ENCODE peak calls at places on chromosome 5, in six cellular contexts. Q is IMR-90; O is activated naive CD8-positive, alpha-beta T cell treated with anti-CD3 and anti-CD28 coated beads, Interleukin-2, amount 50 U/mL, for 24 hours; E is activated effector memory CD4-positive, alpha-beta T cell treated with Interleukin-2 at 50 U/mL for 16 hours; K is Caki2; J is T-helper 1 cell. D is an unnamed sample.

GRCh38 chr5:90221947-90222346 is 187.6 kb downstream of the CETN3 start:
- DNase-seq in E (no peak), K (no peak), O (no peak), Q (peak; percentile 16), J (no peak), D (no peak)

GRCh38 chr5:5335708-5336211 is 86.7 kb upstream of the ICE1 start:
- DNase-seq in K (peak; percentile 99), O (no peak), Q (peak; percentile 29), J (no peak), E (no peak), D (no peak)

GRCh38 chr5:130189961-130190360 is 285.7 kb downstream of the CHSY3 start:
- DNase-seq in Q (no peak), O (no peak), K (no peak), E (no peak), J (no peak), D (no peak)

GRCh38 chr5:123087173-123088030 is 1.6 kb upstream of the PRDM6 start:
- DNase-seq in K (no peak), J (no peak), Q (no peak), O (no peak), E (no peak), D (no peak)

GRCh38 chr5:133321833-133322420 is 270.1 kb downstream of the HSPA4 start:
- DNase-seq in J (no peak), E (no peak), Q (no peak), O (peak; percentile 57), K (no peak), D (no peak)

GRCh38 chr5:133968057-133968993 is at the start of gene C5orf15:
- DNase-seq in O (peak; percentile 95), J (peak; percentile 86), Q (peak; percentile 97), K (peak; percentile 95), E (peak; percentile 81), D (peak; percentile 95)

GRCh38 chr5:137141779-137142178 is 357.3 kb downstream of the SPOCK1 start:
- DNase-seq in K (no peak), Q (no peak), J (no peak), O (no peak), E (no peak), D (no peak)

GRCh38 chr5:141560725-141561483 is 57.9 kb downstream of the DIAPH1 start:
- DNase-seq in O (no peak), K (peak; percentile 93), E (no peak), J (no peak), Q (peak; percentile 98), D (peak; percentile 65)

GRCh38 chr5:173281910-173282309 is 46.3 kb downstream of the STC2 start:
- DNase-seq in J (no peak), K (peak; percentile 21), Q (peak; percentile 21), O (no peak), E (no peak), D (no peak)

GRCh38 chr5:43020294-43020711 is 19.8 kb downstream of the ANXA2R start:
- DNase-seq in Q (peak; percentile 59), J (no peak), O (peak; percentile 49), E (no peak), K (no peak), D (no peak)

GRCh38 chr5:27475063-27475462 is 436.7 kb upstream of the CDH9 start:
- DNase-seq in Q (no peak), K (peak; percentile 15), J (no peak), O (no peak), E (no peak), D (no peak)

GRCh38 chr5:75052461-75053285 is at the start of gene GCNT4:
- DNase-seq in Q (peak; percentile 36), J (peak; percentile 39), K (peak; percentile 61), E (no peak), O (peak; percentile 59), D (no peak)

GRCh38 chr5:154368041-154368800 is 77.6 kb upstream of the SAP30L start:
- DNase-seq in O (no peak), J (no peak), K (peak; percentile 79), E (no peak), Q (peak; percentile 95), D (no peak)

GRCh38 chr5:170590537-170590936 is 86.7 kb downstream of the KCNIP1 start:
- DNase-seq in J (no peak), K (no peak), Q (no peak), O (no peak), E (no peak), D (no peak)

GRCh38 chr5:7850533-7851239 is at the start of gene CFAP90:
- DNase-seq in J (peak; percentile 35), O (peak; percentile 8), E (no peak), K (peak; percentile 63), Q (peak; percentile 30), D (no peak)